ENCODE peak calls at places on chromosomes 6 and 20, in five cellular contexts. M is A673, I is breast epithelium, X is lower lobe of right lung, A is aorta. Z is an unnamed sample. For H3K36me3, the result is how much of the 10 kb centered on the place peaks cover.

GRCh38 chr6:37705239-37706051 is 7.8 kb upstream of the MDGA1 start:
- DNase-seq in M (peak), I (peak), X (peak), A (peak), Z (peak)

GRCh38 chr6:27752038-27752885 is 159.9 kb downstream of the OR2B2 start:
- DNase-seq in M (peak), I (peak), X (peak), A (no peak), Z (peak)

GRCh38 chr6:33205172-33206026 is 944 bp downstream of the HSD17B8 start:
- DNase-seq in M (no peak), I (no peak), X (no peak), A (no peak), Z (no peak)

GRCh38 chr6:113732384-113732966 is 124.7 kb upstream of the MARCKS start:
- DNase-seq in M (peak), I (peak), X (no peak), A (no peak), Z (peak)

GRCh38 chr6:15948930-15949900 is 179.7 kb upstream of the MYLIP start:
- DNase-seq in M (no peak), I (no peak), X (peak), A (no peak), Z (no peak)

GRCh38 chr6:117536317-117536716 is 53.8 kb downstream of the DCBLD1 start:
- DNase-seq in M (no peak), I (no peak), X (no peak), A (no peak), Z (no peak)

GRCh38 chr6:109389650-109390274 is 7.5 kb upstream of the CD164 start:
- DNase-seq in M (no peak), I (no peak), X (no peak), A (no peak), Z (no peak)

GRCh38 chr6:161313940-161314509 is 40.2 kb upstream of the AGPAT4 start:
- DNase-seq in M (no peak), I (no peak), X (no peak), A (no peak), Z (no peak)

GRCh38 chr6:8556370-8557018 is 121.1 kb upstream of the SLC35B3 start:
- DNase-seq in M (peak), I (no peak), X (no peak), A (no peak), Z (no peak)

GRCh38 chr6:223763-224162 is 68.5 kb upstream of the DUSP22 start:
- DNase-seq in M (no peak), I (no peak), X (no peak), A (no peak), Z (no peak)

GRCh38 chr6:34237722-34238506 is 1.2 kb downstream of the HMGA1 start:
- DNase-seq in M (peak), I (no peak), X (peak), A (peak), Z (peak)

GRCh38 chr6:11431455-11431937 is 106.1 kb upstream of the TMEM170B start:
- DNase-seq in M (no peak), I (no peak), X (no peak), A (no peak), Z (no peak)

GRCh38 chr6:16929814-16930213 is 168.6 kb upstream of the ATXN1 start:
- DNase-seq in M (peak), I (no peak), X (no peak), A (no peak), Z (no peak)

GRCh38 chr20:53660947-53661381 is 67.3 kb upstream of the ZNF217 start:
- DNase-seq in M (peak), I (no peak), X (no peak), A (no peak), Z (peak)

GRCh38 chr20:46139908-46140482 is 21.9 kb downstream of the CD40 start:
- DNase-seq in M (no peak), I (peak), X (no peak), A (no peak), Z (no peak)

GRCh38 chr6:107823047-107823557 is 1.0 kb downstream of the SCML4 start:
- DNase-seq in M (no peak), I (no peak), X (no peak), A (no peak), Z (no peak)

GRCh38 chr6:32940656-32941411 is at the start of gene HLA-DMB:
- DNase-seq in M (peak), I (peak), X (peak), A (no peak), Z (no peak)

GRCh38 chr20:62832212-62832922 is 15.5 kb downstream of the COL9A3 start:
- DNase-seq in M (peak), I (peak), X (peak), A (peak), Z (peak)

GRCh38 chr6:98841114-98841513 is 6.7 kb downstream of the POU3F2 start:
- DNase-seq in M (no peak), I (no peak), X (no peak), A (no peak), Z (no peak)

GRCh38 chr6:45486739-45487138 is 109.0 kb upstream of the SUPT3H start:
- DNase-seq in M (no peak), I (no peak), X (no peak), A (no peak), Z (no peak)

GRCh38 chr6:43774776-43775583 is 5.0 kb downstream of the VEGFA start:
- DNase-seq in M (peak), I (peak), X (peak), A (peak), Z (peak)

GRCh38 chr6:85798934-85799490 is 156.3 kb upstream of the SYNCRIP start:
- DNase-seq in M (peak), I (no peak), X (no peak), A (no peak), Z (no peak)

GRCh38 chr6:43255408-43256054 is 12.2 kb downstream of the TTBK1 start:
- DNase-seq in M (no peak), I (no peak), X (no peak), A (no peak), Z (no peak)

GRCh38 chr6:33905081-33905609 is 101.3 kb upstream of the MLN start:
- DNase-seq in M (no peak), I (no peak), X (peak), A (no peak), Z (no peak)

GRCh38 chr20:50303573-50304500 is 113.2 kb downstream of the CEBPB start:
- DNase-seq in M (peak), I (peak), X (peak), A (peak), Z (peak)

GRCh38 chr6:89941031-89941775 is 46.9 kb downstream of the GJA10 start:
- DNase-seq in M (no peak), I (peak), X (peak), A (no peak), Z (peak)

DNA sequence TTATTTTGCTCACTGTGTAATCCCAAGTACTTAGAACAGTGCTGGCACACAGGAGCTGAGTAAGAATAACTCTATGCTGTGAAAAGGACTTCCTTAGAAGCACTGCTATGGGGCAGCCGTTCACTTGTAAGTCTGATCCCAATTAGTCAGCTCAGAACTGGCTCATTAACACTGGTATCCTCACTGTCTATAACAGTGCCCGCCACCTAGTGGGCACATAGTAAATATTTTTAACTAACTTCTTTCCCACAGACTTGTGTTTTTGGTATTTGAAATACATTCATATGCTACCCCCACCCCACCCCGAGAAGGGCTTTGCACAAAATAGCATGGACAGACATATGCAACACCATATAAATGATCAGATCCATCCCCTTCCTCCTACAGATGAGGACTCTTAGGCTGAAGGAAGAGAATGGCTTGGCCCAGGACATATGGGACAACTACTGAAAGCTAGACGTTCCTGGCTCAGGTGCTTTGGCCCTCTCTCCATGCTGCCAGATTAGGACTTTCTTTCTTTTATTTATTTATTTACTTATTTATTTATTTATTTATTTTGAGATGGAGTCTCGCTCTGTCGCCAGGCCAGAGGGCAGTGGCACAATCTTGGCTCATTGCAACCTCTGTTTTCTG is 47.1 kb downstream of the DST start:
- DNase-seq in M (peak), I (no peak), X (no peak), A (no peak), Z (peak)
- H3K36me3 ChIP-seq in M (under half), I (under half), X (half or more), A (under half), Z (under half)

GRCh38 chr6:105458552-105458951 is 55.7 kb upstream of the PREP start:
- DNase-seq in M (no peak), I (no peak), X (no peak), A (no peak), Z (no peak)
- H3K27ac ChIP-seq in M (no peak), I (no peak), X (no peak), A (no peak), Z (no peak)

GRCh38 chr6:26599591-26599990 is 2.8 kb downstream of the ABT1 start:
- DNase-seq in M (no peak), I (no peak), X (no peak), A (no peak), Z (no peak)

GRCh38 chr6:26599134-26599533 is 2.4 kb downstream of the ABT1 start:
- DNase-seq in M (no peak), I (no peak), X (no peak), A (no peak), Z (no peak)

GRCh38 chr6:26597389-26597766 is 625 bp downstream of the ABT1 start:
- DNase-seq in M (no peak), I (no peak), X (no peak), A (no peak), Z (no peak)

GRCh38 chr6:26597821-26598220 is 1.1 kb downstream of the ABT1 start:
- DNase-seq in M (no peak), I (no peak), X (peak), A (no peak), Z (peak)

GRCh38 chr6:26598267-26598666 is 1.5 kb downstream of the ABT1 start:
- DNase-seq in M (no peak), I (no peak), X (peak), A (no peak), Z (peak)
- H3K4me3 ChIP-seq in M (no peak), I (peak), X (no peak), A (no peak), Z (no peak)

GRCh38 chr20:43972692-43973091 is 58.0 kb downstream of the TOX2 start:
- DNase-seq in M (no peak), I (no peak), X (no peak), A (peak), Z (no peak)
- H3K36me3 ChIP-seq in M (under half), I (under half), X (under half), A (under half), Z (under half)

GRCh38 chr6:21438986-21439352 is 154.6 kb upstream of the SOX4 start:
- DNase-seq in M (no peak), I (no peak), X (no peak), A (no peak), Z (no peak)
- H3K27ac ChIP-seq in M (no peak), I (no peak), X (no peak), A (no peak), Z (no peak)

GRCh38 chr20:25566821-25567220 is 18.5 kb downstream of the NINL start:
- DNase-seq in M (no peak), I (no peak), X (no peak), A (no peak), Z (no peak)

GRCh38 chr20:25571240-25571639 is 14.1 kb downstream of the NINL start:
- DNase-seq in M (no peak), I (no peak), X (no peak), A (no peak), Z (no peak)

GRCh38 chr20:25571817-25572216 is 13.5 kb downstream of the NINL start:
- DNase-seq in M (no peak), I (no peak), X (no peak), A (no peak), Z (no peak)

GRCh38 chr20:25567286-25567685 is 18.0 kb downstream of the NINL start:
- DNase-seq in M (no peak), I (no peak), X (no peak), A (no peak), Z (no peak)

DNA sequence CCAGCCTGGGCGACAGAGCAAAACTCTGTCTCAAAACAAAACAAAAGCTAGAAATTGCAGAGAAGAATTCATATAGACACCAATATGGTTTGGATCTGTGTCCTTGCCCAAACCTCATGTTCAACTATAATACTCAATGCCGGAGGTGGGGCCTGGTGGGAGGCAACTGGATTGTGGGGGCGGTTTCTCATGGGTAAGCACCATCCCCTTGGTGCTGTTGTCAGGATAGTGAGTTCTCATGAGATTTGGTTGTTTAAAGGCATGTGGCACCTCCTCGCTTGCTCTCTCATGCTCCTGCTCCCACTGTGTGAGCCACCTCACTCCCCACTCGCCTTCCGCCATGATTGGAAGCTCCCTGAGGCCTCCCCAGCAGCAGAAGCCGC is 15.2 kb downstream of the NINL start:
- DNase-seq in M (no peak), I (no peak), X (no peak), A (no peak), Z (no peak)
- H3K4me3 ChIP-seq in M (no peak), I (no peak), X (no peak), A (no peak), Z (no peak)

GRCh38 chr6:31645325-31645724 is 7.1 kb downstream of the BAG6 start:
- DNase-seq in M (no peak), I (no peak), X (no peak), A (no peak), Z (no peak)
- H3K36me3 ChIP-seq in M (half or more), I (under half), X (half or more), A (under half), Z (under half)

GRCh38 chr6:71822626-71823025 is 63.7 kb upstream of the RIMS1 start:
- DNase-seq in M (peak), I (no peak), X (no peak), A (no peak), Z (no peak)
- H3K27ac ChIP-seq in M (no peak), I (no peak), X (no peak), A (no peak), Z (no peak)

GRCh38 chr6:29681811-29682210 is 859 bp upstream of the ZFP57 start:
- DNase-seq in M (no peak), I (no peak), X (no peak), A (no peak), Z (no peak)

GRCh38 chr6:29678114-29678513 is 2.8 kb downstream of the ZFP57 start:
- DNase-seq in M (no peak), I (no peak), X (no peak), A (no peak), Z (no peak)

GRCh38 chr6:29680416-29680815 is 536 bp downstream of the ZFP57 start:
- DNase-seq in M (no peak), I (no peak), X (no peak), A (no peak), Z (no peak)

GRCh38 chr6:29679962-29680361 is 990 bp downstream of the ZFP57 start:
- DNase-seq in M (no peak), I (no peak), X (no peak), A (no peak), Z (no peak)

DNA sequence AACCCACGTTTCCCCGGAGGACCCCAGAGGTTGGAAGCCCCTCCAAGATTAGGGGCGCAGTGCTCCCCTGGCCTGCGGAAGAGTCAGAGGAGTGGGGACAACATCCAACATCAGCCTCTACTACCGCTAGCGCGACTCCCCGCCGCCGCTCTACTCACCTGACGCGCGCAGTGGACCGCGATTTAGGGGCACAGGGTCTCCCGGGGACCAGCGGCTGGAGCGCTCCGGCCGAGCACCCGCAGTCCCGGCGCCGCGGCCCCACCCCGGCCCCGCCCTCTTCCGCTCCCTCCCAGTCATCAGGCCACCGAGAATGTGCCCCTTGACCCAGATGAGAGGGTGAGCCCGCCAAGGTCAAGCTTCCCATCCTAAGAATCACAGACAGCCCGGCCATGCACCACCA is at the start of gene ZFP57:
- DNase-seq in M (no peak), I (no peak), X (no peak), A (no peak), Z (no peak)
- H3K4me3 ChIP-seq in M (no peak), I (no peak), X (no peak), A (no peak), Z (no peak)

GRCh38 chr20:34290471-34290870 is 12.7 kb downstream of the AHCY start:
- DNase-seq in M (no peak), I (no peak), X (no peak), A (no peak), Z (no peak)
- H3K36me3 ChIP-seq in M (half or more), I (under half), X (half or more), A (under half), Z (under half)

Z was measured in ovary.